ENCODE peak calls at places on chromosomes 16 and 17, in five cellular contexts. L is MCF 10A, Q is BE2C, R is retinal pigment epithelial cell, M is nephron progenitor cell. N is an unnamed sample.

GRCh38 chr16:83344014-83344413 is 463.8 kb upstream of the HSBP1 start:
- DNase-seq in Q (no peak), M (no peak), R (no peak), L (peak), N (no peak)

GRCh38 chr17:17355426-17355825 is 52.3 kb downstream of the NT5M start:
- DNase-seq in R (no peak), L (no peak), Q (no peak), M (no peak), N (no peak)

GRCh38 chr16:86619263-86619935 is 41.0 kb downstream of the FOXL1 start:
- DNase-seq in L (no peak), Q (no peak), R (no peak), M (no peak), N (no peak)

GRCh38 chr17:79844869-79845600 is 5.8 kb upstream of the CBX4 start:
- DNase-seq in Q (peak), M (peak), L (peak), R (no peak), N (peak)

GRCh38 chr17:17928422-17929386 is 43.5 kb downstream of the TOM1L2 start:
- DNase-seq in M (no peak), R (no peak), Q (no peak), L (no peak), N (no peak)

GRCh38 chr17:78933025-78933958 is 8.1 kb upstream of the TIMP2 start:
- DNase-seq in M (no peak), L (peak), Q (no peak), R (peak), N (no peak)

GRCh38 chr17:34305061-34305460 is 14.2 kb upstream of the CCL8 start:
- DNase-seq in L (no peak), R (no peak), M (no peak), Q (no peak), N (no peak)

GRCh38 chr17:66348605-66349165 is 46.3 kb downstream of the PRKCA start:
- DNase-seq in M (no peak), Q (peak), R (peak), L (peak), N (no peak)

GRCh38 chr16:896261-897199 is 74.3 kb downstream of the LMF1 start:
- DNase-seq in Q (no peak), M (no peak), R (no peak), L (no peak), N (no peak)

GRCh38 chr16:27109666-27110523 is 43.2 kb downstream of the C16orf82 start:
- DNase-seq in L (peak), Q (peak), R (no peak), M (peak), N (peak)

GRCh38 chr17:81509687-81510523 is 2.7 kb downstream of the ACTG1 start:
- DNase-seq in R (no peak), L (peak), M (no peak), Q (no peak), N (peak)

GRCh38 chr17:29151567-29151966 is 28.6 kb downstream of the MYO18A start:
- DNase-seq in L (peak), Q (no peak), M (no peak), R (no peak), N (no peak)

GRCh38 chr16:31528726-31529397 is 1.2 kb downstream of the AHSP start:
- DNase-seq in R (no peak), Q (no peak), M (no peak), L (no peak), N (no peak)

GRCh38 chr17:41338961-41339485 is 11.6 kb downstream of the KRT33A start:
- DNase-seq in L (peak), M (no peak), R (no peak), Q (no peak), N (no peak)

GRCh38 chr17:44451016-44451415 is 52.2 kb downstream of the GPATCH8 start:
- DNase-seq in L (peak), Q (no peak), M (no peak), R (no peak), N (no peak)

GRCh38 chr17:16938496-16939270 is 33.2 kb downstream of the TNFRSF13B start:
- DNase-seq in Q (no peak), R (no peak), L (no peak), M (no peak), N (peak)

GRCh38 chr16:66512589-66513404 is 37.1 kb downstream of the TK2 start:
- DNase-seq in R (no peak), Q (no peak), M (no peak), L (peak), N (no peak)

GRCh38 chr17:63445571-63446217 is 412 bp downstream of the CYB561 start:
- DNase-seq in M (peak), Q (no peak), R (no peak), L (peak), N (peak)
- TF ChIP-seq CTCF in M (peak), Q (no peak), R (peak), L (peak), N (peak)

GRCh38 chr16:78478267-78478821 is 378.9 kb downstream of the WWOX start:
- DNase-seq in R (no peak), Q (no peak), L (peak), M (no peak), N (no peak)
- TF ChIP-seq CTCF in R (peak), Q (no peak), L (peak), M (peak), N (peak)

GRCh38 chr16:89453662-89454321 is 36.6 kb downstream of the ANKRD11 start:
- DNase-seq in R (no peak), Q (no peak), M (no peak), L (peak), N (no peak)
- TF ChIP-seq CTCF in R (peak), Q (peak), M (peak), L (peak), N (no peak)

GRCh38 chr16:88740727-88741055 is 34.4 kb downstream of the CTU2 start:
- DNase-seq in Q (no peak), R (no peak), M (no peak), L (no peak), N (no peak)
- TF ChIP-seq CTCF in Q (no peak), R (no peak), M (no peak), L (no peak), N (no peak)

GRCh38 chr16:28186752-28187151 is 25.0 kb downstream of the XPO6 start:
- DNase-seq in L (peak), Q (no peak), M (no peak), R (no peak), N (no peak)
- TF ChIP-seq CTCF in L (no peak), Q (no peak), M (no peak), R (no peak), N (no peak)

DNA sequence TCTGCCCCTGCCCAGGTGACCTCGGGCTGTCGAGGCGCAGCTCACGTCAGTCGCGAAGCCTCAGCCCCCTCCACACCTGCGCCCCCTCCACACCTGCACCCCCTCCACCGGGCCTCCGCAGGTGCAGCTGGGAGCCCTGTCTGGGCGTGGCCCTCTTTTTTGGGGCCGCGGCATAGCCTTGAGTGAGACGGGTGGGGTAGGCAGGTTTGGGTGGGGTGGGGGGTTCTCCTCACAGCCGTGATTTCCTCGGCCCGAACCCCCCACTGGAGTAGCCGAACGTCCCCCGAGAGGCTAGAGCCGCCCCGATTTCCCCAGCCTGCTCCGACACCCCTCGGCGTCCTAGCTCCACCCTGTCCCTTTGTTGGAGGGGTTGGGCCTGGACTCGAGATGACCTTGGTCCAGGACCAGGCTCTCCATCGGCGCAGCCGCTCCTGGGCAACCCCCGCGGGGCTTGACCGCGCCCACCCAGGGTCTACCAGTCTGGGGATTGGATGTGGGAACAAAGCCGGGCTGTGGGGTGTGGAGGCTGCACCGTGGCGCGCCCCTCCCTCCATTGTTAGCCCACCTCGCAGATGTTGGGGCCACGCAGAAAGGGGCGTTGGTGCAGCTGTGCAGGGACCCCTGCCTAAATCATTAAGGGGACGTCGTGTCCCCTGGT is 627 bp downstream of the TUBB3 start:
- DNase-seq in R (no peak), L (no peak), M (peak), Q (peak), N (no peak)
- TF ChIP-seq CTCF in R (no peak), L (no peak), M (no peak), Q (no peak), N (no peak)

N was measured in natural killer cell.